ENCODE peak calls at places on chromosomes 16 and 17, in seven cellular contexts. C, B, Y, F, Q, E and S are unnamed samples.

GRCh38 chr16:893360-893759 is 77.4 kb downstream of the LMF1 start:
- DNase-seq in C (no peak), B (no peak), Y (no peak), F (peak; percentile 36), Q (peak; percentile 55), E (no peak), S (no peak)

GRCh38 chr16:11283820-11284248 is 2.7 kb upstream of the PRM1 start:
- DNase-seq in C (no peak), B (no peak), Y (no peak), F (no peak), Q (no peak), E (peak; percentile 69), S (no peak)

GRCh38 chr17:35467824-35468223 is 19.3 kb upstream of the SLFN13 start:
- DNase-seq in C (no peak), B (no peak), Y (no peak), F (no peak), Q (no peak), E (no peak), S (no peak)

GRCh38 chr17:45700171-45701090 is 83.7 kb upstream of the CRHR1 start:
- DNase-seq in C (no peak), B (no peak), Y (no peak), F (no peak), Q (no peak), E (no peak), S (no peak)

GRCh38 chr17:8532021-8532420 is 96.3 kb downstream of the NDEL1 start:
- DNase-seq in C (no peak), B (no peak), Y (no peak), F (peak; percentile 62), Q (no peak), E (peak; percentile 89), S (no peak)

GRCh38 chr16:75647492-75648264 is at the start of the genes KARS1 and TERF2IP:
- DNase-seq in C (peak; percentile 82), B (peak; percentile 90), Y (peak; percentile 85), F (peak; percentile 92), Q (peak; percentile 98), E (peak; percentile 92), S (peak; percentile 94)

GRCh38 chr17:48441231-48441711 is 11.3 kb upstream of the SKAP1 start:
- DNase-seq in C (no peak), B (no peak), Y (peak; percentile 96), F (no peak), Q (no peak), E (no peak), S (no peak)

GRCh38 chr17:83062818-83063671 is 16.4 kb upstream of the METRNL start:
- DNase-seq in C (no peak), B (no peak), Y (no peak), F (no peak), Q (peak; percentile 36), E (no peak), S (no peak)

GRCh38 chr16:50666658-50667496 is 14.2 kb downstream of the SNX20 start:
- DNase-seq in C (no peak), B (no peak), Y (peak; percentile 58), F (no peak), Q (no peak), E (no peak), S (no peak)

GRCh38 chr17:35750526-35751395 is 2.3 kb downstream of the GAS2L2 start:
- DNase-seq in C (no peak), B (no peak), Y (no peak), F (peak; percentile 68), Q (peak; percentile 34), E (no peak), S (no peak)

GRCh38 chr16:86946396-86946795 is 368.0 kb downstream of the FOXL1 start:
- DNase-seq in C (no peak), B (no peak), Y (no peak), F (no peak), Q (no peak), E (peak; percentile 9), S (no peak)

GRCh38 chr17:77898521-77899434 is 59.7 kb upstream of the TNRC6C start:
- DNase-seq in C (no peak), B (no peak), Y (no peak), F (no peak), Q (no peak), E (no peak), S (no peak)

GRCh38 chr17:27247071-27247957 is 46.6 kb upstream of the WSB1 start:
- DNase-seq in C (no peak), B (no peak), Y (no peak), F (no peak), Q (no peak), E (peak; percentile 89), S (peak; percentile 42)

GRCh38 chr17:75010683-75011406 is 1.6 kb upstream of the MRPL58 start:
- DNase-seq in C (no peak), B (no peak), Y (no peak), F (peak; percentile 17), Q (peak; percentile 91), E (peak; percentile 68), S (peak; percentile 67)

GRCh38 chr17:62816282-62816839 is 8.2 kb upstream of the MARCHF10 start:
- DNase-seq in C (no peak), B (no peak), Y (no peak), F (no peak), Q (no peak), E (no peak), S (no peak)

GRCh38 chr17:11506635-11507034 is 91.6 kb upstream of the DNAH9 start:
- DNase-seq in C (no peak), B (peak; percentile 70), Y (no peak), F (no peak), Q (no peak), E (peak; percentile 5), S (peak; percentile 48)

GRCh38 chr17:78179372-78179771 is 7.5 kb downstream of the TK1 start:
- DNase-seq in C (no peak), B (no peak), Y (no peak), F (no peak), Q (no peak), E (no peak), S (no peak)

GRCh38 chr17:4152471-4152870 is 9.5 kb downstream of the CYB5D2 start:
- DNase-seq in C (no peak), B (no peak), Y (no peak), F (no peak), Q (no peak), E (no peak), S (no peak)

GRCh38 chr16:87653234-87653633 is 50.9 kb downstream of the JPH3 start:
- DNase-seq in C (peak; percentile 54), B (no peak), Y (no peak), F (peak; percentile 61), Q (peak; percentile 66), E (peak; percentile 38), S (peak; percentile 20)

GRCh38 chr16:531494-532125 is 4.1 kb downstream of the CAPN15 start:
- DNase-seq in C (no peak), B (no peak), Y (no peak), F (no peak), Q (no peak), E (no peak), S (no peak)

GRCh38 chr17:4715071-4715749 is 4.8 kb downstream of the ARRB2 start:
- DNase-seq in C (no peak), B (no peak), Y (no peak), F (no peak), Q (no peak), E (no peak), S (no peak)

DNA sequence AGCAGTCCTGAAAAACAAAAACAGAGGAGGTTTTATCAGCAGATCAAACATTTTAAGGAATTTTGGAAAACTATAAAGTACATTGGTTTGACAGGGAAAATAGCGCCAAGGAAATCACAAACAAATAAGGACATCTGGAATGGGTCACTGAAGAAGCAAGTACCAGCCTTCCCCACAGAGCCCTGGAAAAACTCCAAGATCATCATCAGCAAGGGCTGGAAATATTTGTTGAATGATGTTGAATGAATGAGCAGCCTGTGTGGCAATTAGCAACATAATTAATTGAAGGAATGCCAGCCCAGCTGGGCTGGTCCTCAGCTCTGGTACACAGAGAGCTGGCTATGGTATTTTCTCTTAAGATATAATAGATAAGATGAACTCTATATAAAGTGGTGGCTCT is 290.4 kb downstream of the HS3ST3A1 start:
- DNase-seq in C (no peak), B (no peak), Y (no peak), F (no peak), Q (no peak), E (no peak), S (no peak)
- TF ChIP-seq JUND in C (no peak), B (no peak), Y (no peak), F (no peak), Q (no peak), E (no peak), S (no peak)

GRCh38 chr16:80620656-80621605 is 80.1 kb downstream of the DYNLRB2 start:
- DNase-seq in C (no peak), B (no peak), Y (no peak), F (no peak), Q (no peak), E (no peak), S (no peak)
- TF ChIP-seq JUND in C (no peak), B (no peak), Y (no peak), F (no peak), Q (no peak), E (no peak), S (no peak)

GRCh38 chr16:56247808-56248207 is 56.5 kb downstream of the GNAO1 start:
- DNase-seq in C (no peak), B (no peak), Y (no peak), F (no peak), Q (no peak), E (no peak), S (no peak)

GRCh38 chr16:56257666-56258359 is 66.5 kb downstream of the GNAO1 start:
- DNase-seq in C (no peak), B (no peak), Y (no peak), F (no peak), Q (peak; percentile 67), E (no peak), S (no peak)

GRCh38 chr16:56257260-56257659 is 66.0 kb downstream of the GNAO1 start:
- DNase-seq in C (no peak), B (no peak), Y (no peak), F (no peak), Q (peak; percentile 63), E (no peak), S (no peak)

GRCh38 chr16:56255904-56256303 is 64.6 kb downstream of the GNAO1 start:
- DNase-seq in C (no peak), B (no peak), Y (no peak), F (no peak), Q (no peak), E (no peak), S (no peak)

GRCh38 chr16:56252835-56253234 is 61.5 kb downstream of the GNAO1 start:
- DNase-seq in C (no peak), B (no peak), Y (no peak), F (no peak), Q (no peak), E (no peak), S (no peak)
- TF ChIP-seq JUND in C (no peak), B (no peak), Y (no peak), F (no peak), Q (no peak), E (no peak), S (no peak)

GRCh38 chr17:61587807-61588660 is 3.0 kb downstream of the NACA2 start:
- DNase-seq in C (no peak), B (no peak), Y (no peak), F (no peak), Q (no peak), E (no peak), S (no peak)

GRCh38 chr17:61584866-61585265 is 6.2 kb downstream of the NACA2 start:
- DNase-seq in C (no peak), B (no peak), Y (no peak), F (no peak), Q (peak; percentile 29), E (no peak), S (no peak)

GRCh38 chr17:61586031-61586566 is 4.9 kb downstream of the NACA2 start:
- DNase-seq in C (no peak), B (no peak), Y (no peak), F (no peak), Q (no peak), E (no peak), S (no peak)

GRCh38 chr17:61589990-61590389 is 1.0 kb downstream of the NACA2 start:
- DNase-seq in C (no peak), B (no peak), Y (no peak), F (no peak), Q (no peak), E (no peak), S (no peak)

GRCh38 chr17:61587242-61587641 is 3.8 kb downstream of the NACA2 start:
- DNase-seq in C (no peak), B (no peak), Y (no peak), F (no peak), Q (no peak), E (no peak), S (no peak)
- TF ChIP-seq JUND in C (no peak), B (no peak), Y (no peak), F (no peak), Q (no peak), E (no peak), S (no peak)